ENCODE peak calls at places on chromosomes 5 and 9, in four cellular contexts. A is coronary artery, P is stomach, H is neural crest cell. N is an unnamed sample.

GRCh38 chr5:79417495-79417894 is 96.4 kb downstream of the HOMER1 start:
- DNase-seq in A (no peak), H (no peak), P (no peak), N (no peak)

GRCh38 chr5:107203231-107203630 is 467.5 kb downstream of the EFNA5 start:
- DNase-seq in A (no peak), H (no peak), P (no peak), N (no peak)

GRCh38 chr9:137715321-137715720 is 96.5 kb downstream of the EHMT1 start:
- DNase-seq in P (no peak), A (no peak), H (no peak), N (no peak)

GRCh38 chr5:95704150-95704549 is 21.4 kb upstream of the SPATA9 start:
- DNase-seq in P (no peak), A (no peak), H (no peak), N (no peak)

GRCh38 chr5:148438911-148439310 is 55.2 kb downstream of the FBXO38 start:
- DNase-seq in H (no peak), A (no peak), P (no peak), N (no peak)

GRCh38 chr9:131276107-131276888 is at the start of gene FAM78A:
- DNase-seq in P (peak), H (no peak), A (no peak), N (peak)

GRCh38 chr9:137114220-137114612 is 317 bp downstream of the DPP7 start:
- DNase-seq in P (no peak), H (no peak), A (no peak), N (no peak)

GRCh38 chr9:137317021-137317978 is 15.2 kb upstream of the NRARP start:
- DNase-seq in P (peak), A (peak), H (no peak), N (no peak)

GRCh38 chr5:3310551-3311340 is 284.9 kb upstream of the IRX1 start:
- DNase-seq in A (no peak), H (peak), P (no peak), N (no peak)

GRCh38 chr5:32810812-32811211 is 99.7 kb downstream of the NPR3 start:
- DNase-seq in A (no peak), P (no peak), H (no peak), N (no peak)

GRCh38 chr5:32276173-32276853 is 36.4 kb downstream of the MTMR12 start:
- DNase-seq in H (no peak), A (no peak), P (no peak), N (peak)

GRCh38 chr5:115599502-115599901 is 2.8 kb downstream of the TICAM2 start:
- DNase-seq in A (no peak), P (no peak), H (no peak), N (peak)

GRCh38 chr5:60811105-60811504 is 33.0 kb downstream of the ELOVL7 start:
- DNase-seq in P (no peak), H (no peak), A (no peak), N (no peak)

GRCh38 chr9:90827181-90827866 is 25.7 kb downstream of the SYK start:
- DNase-seq in P (no peak), A (no peak), H (no peak), N (peak)

GRCh38 chr5:132237670-132238069 is 10.0 kb upstream of the P4HA2 start:
- DNase-seq in P (no peak), A (peak), H (no peak), N (no peak)

GRCh38 chr5:102090770-102091169 is 205.3 kb downstream of the SLCO4C1 start:
- DNase-seq in H (no peak), P (no peak), A (no peak), N (peak)

GRCh38 chr5:134784946-134785620 is 26.5 kb downstream of the DDX46 start:
- DNase-seq in A (no peak), H (no peak), P (no peak), N (no peak)

GRCh38 chr5:151016700-151017099 is 3.7 kb upstream of the GPX3 start:
- DNase-seq in H (no peak), P (no peak), A (no peak), N (peak)

GRCh38 chr5:124906339-124907097 is 160.1 kb upstream of the ZNF608 start:
- DNase-seq in A (peak), P (peak), H (peak), N (no peak)

GRCh38 chr9:127921592-127922120 is 4.8 kb upstream of the ST6GALNAC4 start:
- DNase-seq in A (no peak), P (peak), H (peak), N (no peak)

GRCh38 chr9:134544388-134545212 is 97.0 kb upstream of the COL5A1 start:
- DNase-seq in H (peak), P (no peak), A (no peak), N (no peak)

GRCh38 chr9:35932732-35933131 is 23.4 kb downstream of the SPAAR start:
- DNase-seq in H (no peak), P (no peak), A (no peak), N (no peak)

GRCh38 chr5:168234133-168234532 is 57.3 kb upstream of the WWC1 start:
- DNase-seq in A (no peak), H (no peak), P (no peak), N (no peak)

DNA sequence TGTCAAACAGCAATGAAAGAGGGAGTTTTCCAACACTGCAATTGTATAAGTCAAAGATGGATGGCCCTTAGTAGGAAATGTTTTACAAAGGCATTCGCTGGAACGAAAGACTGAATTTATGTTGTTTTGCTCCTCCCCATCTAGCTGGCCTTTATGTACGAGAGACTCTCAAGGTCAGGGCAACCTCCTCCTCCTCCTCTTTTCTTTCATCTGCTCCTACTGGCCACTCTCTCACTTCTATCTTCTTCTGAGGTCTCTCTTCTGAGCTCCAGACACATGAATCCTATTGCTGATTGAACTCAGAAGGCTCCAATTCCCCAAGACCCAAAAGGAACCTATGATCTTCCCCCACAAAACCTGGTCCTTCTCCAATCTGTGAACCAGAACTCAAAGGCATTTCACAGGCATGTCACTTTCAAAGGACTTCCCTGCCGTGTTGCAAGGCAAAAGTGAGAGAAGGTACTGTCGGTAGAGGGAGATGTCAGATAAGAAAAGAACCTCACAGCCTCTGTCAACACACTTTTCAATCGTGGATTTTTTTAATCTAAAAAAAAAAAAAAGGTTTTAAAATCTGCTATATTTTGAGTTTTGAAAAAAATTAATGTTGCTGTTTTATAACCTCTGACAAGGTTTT is 28.5 kb upstream of the PUM3 start:
- DNase-seq in A (no peak), H (no peak), P (no peak), N (peak)
- TF ChIP-seq CTCF in A (no peak), H (peak), P (no peak), N (no peak)

GRCh38 chr9:5714501-5715401 is 85.8 kb downstream of the RIC1 start:
- DNase-seq in H (no peak), P (no peak), A (no peak), N (no peak)
- TF ChIP-seq CTCF in H (peak), P (peak), A (no peak), N (no peak)

GRCh38 chr5:1855573-1855972 is 27.2 kb downstream of the IRX4 start:
- DNase-seq in H (no peak), P (no peak), A (no peak), N (no peak)

GRCh38 chr5:1856596-1857255 is 26.0 kb downstream of the IRX4 start:
- DNase-seq in P (no peak), A (no peak), H (no peak), N (no peak)

GRCh38 chr5:1858436-1858835 is 24.3 kb downstream of the IRX4 start:
- DNase-seq in A (no peak), H (no peak), P (no peak), N (no peak)

GRCh38 chr5:1859099-1859498 is 23.6 kb downstream of the IRX4 start:
- DNase-seq in A (no peak), H (no peak), P (no peak), N (no peak)

GRCh38 chr5:1857256-1857600 is 25.5 kb downstream of the IRX4 start:
- DNase-seq in A (no peak), P (no peak), H (no peak), N (no peak)
- TF ChIP-seq CTCF in A (no peak), P (no peak), H (no peak), N (no peak)

DNA sequence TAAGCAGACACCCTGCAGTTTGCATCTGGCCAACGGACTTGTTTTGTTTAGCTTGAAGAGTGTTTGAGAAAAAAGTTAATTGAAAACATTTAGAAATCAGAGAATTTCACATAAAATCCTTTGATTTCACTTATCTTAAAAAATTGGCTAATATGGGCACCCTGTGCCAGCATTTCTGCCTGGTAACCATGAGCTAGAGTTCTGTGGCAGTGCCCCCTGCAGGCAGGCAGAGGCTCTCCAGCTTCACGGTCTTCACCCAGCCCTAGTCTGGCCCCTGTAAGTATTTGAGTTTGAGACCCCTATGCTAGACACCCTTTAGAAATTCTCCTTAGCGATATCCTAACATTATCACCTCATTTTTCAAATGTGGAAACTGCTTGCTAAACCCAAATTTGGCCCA is 18.8 kb upstream of the FANCC start:
- DNase-seq in A (no peak), P (no peak), H (peak), N (no peak)
- TF ChIP-seq CTCF in A (no peak), P (no peak), H (peak), N (no peak)

GRCh38 chr9:120713257-120714087 is 798 bp downstream of the MEGF9 start:
- DNase-seq in H (peak), A (peak), P (no peak), N (peak)
- TF ChIP-seq CTCF in H (peak), A (no peak), P (no peak), N (no peak)

GRCh38 chr9:16348531-16348930 is 521.9 kb downstream of the BNC2 start:
- DNase-seq in H (no peak), P (no peak), A (no peak), N (no peak)
- TF ChIP-seq CTCF in H (no peak), P (no peak), A (no peak), N (no peak)

N was measured in HL-60.